ENCODE peak calls at places on chromosomes 1 and 21, in four cellular contexts. A is fibroblast of pulmonary artery, W is lower leg skin, T is astrocyte. E is an unnamed sample.

GRCh38 chr21:27429612-27430361 is 462.9 kb upstream of the ADAMTS5 start:
- DNase-seq in A (peak), W (no peak), T (peak), E (peak)

GRCh38 chr1:230894032-230894431 is 25.7 kb upstream of the C1orf198 start:
- DNase-seq in A (no peak), T (no peak), W (no peak), E (no peak)

GRCh38 chr21:31132574-31133242 is 94.4 kb upstream of the KRTAP19-8 start:
- DNase-seq in A (peak), T (peak), W (no peak), E (peak)

GRCh38 chr1:75097686-75098085 is 36.5 kb upstream of the LHX8 start:
- DNase-seq in W (no peak), A (peak), T (no peak), E (peak)

GRCh38 chr1:10867138-10867721 is 70.8 kb upstream of the CASZ1 start:
- DNase-seq in A (peak), W (no peak), T (no peak), E (peak)

GRCh38 chr1:244436336-244437102 is 15.2 kb downstream of the ADSS2 start:
- DNase-seq in A (peak), W (no peak), T (peak), E (no peak)

GRCh38 chr1:31587720-31588423 is 11.6 kb downstream of the TINAGL1 start:
- DNase-seq in T (no peak), A (peak), W (peak), E (peak)

GRCh38 chr1:190168893-190169292 is 308.8 kb downstream of the BRINP3 start:
- DNase-seq in W (no peak), A (peak), T (peak), E (no peak)

GRCh38 chr1:36913016-36913415 is 121.3 kb downstream of the GRIK3 start:
- DNase-seq in A (no peak), T (no peak), W (peak), E (no peak)

GRCh38 chr21:30714436-30714835 is 4.1 kb downstream of the KRTAP21-3 start:
- DNase-seq in A (no peak), T (no peak), W (no peak), E (no peak)

GRCh38 chr1:236677641-236678235 is 8.6 kb upstream of the ACTN2 start:
- DNase-seq in W (no peak), A (peak), T (no peak), E (no peak)

GRCh38 chr1:195376190-195376589 is 1232.0 kb downstream of the KCNT2 start:
- DNase-seq in A (no peak), W (no peak), T (peak), E (peak)

GRCh38 chr1:147084273-147085096 is 87.8 kb downstream of the PRKAB2 start:
- DNase-seq in A (peak), W (peak), T (peak), E (peak)

GRCh38 chr1:226882631-226883409 is 12.4 kb downstream of the PSEN2 start:
- DNase-seq in W (no peak), A (no peak), T (peak), E (peak)

GRCh38 chr21:39956586-39956985 is 89.3 kb downstream of the PCP4 start:
- DNase-seq in A (no peak), W (peak), T (no peak), E (no peak)

GRCh38 chr21:31557421-31557955 is 102.0 kb upstream of the SOD1 start:
- DNase-seq in A (no peak), T (no peak), W (no peak), E (no peak)

GRCh38 chr1:54327386-54328116 is 78.6 kb downstream of the SSBP3 start:
- DNase-seq in W (no peak), A (no peak), T (no peak), E (peak)

GRCh38 chr1:22869325-22869724 is 103.3 kb downstream of the LACTBL1 start:
- DNase-seq in T (no peak), A (no peak), W (no peak), E (no peak)

GRCh38 chr1:48777219-48777895 is 666 bp upstream of the BEND5 start:
- DNase-seq in A (no peak), W (no peak), T (no peak), E (no peak)

GRCh38 chr1:24384251-24385090 is 29.1 kb downstream of the STPG1 start:
- DNase-seq in A (peak), W (peak), T (peak), E (peak)

GRCh38 chr1:167094690-167095089 is 815 bp downstream of the STYXL2 start:
- DNase-seq in W (no peak), A (no peak), T (no peak), E (no peak)

GRCh38 chr1:75992312-75992711 is 60.1 kb upstream of the ASB17 start:
- DNase-seq in A (no peak), W (no peak), T (no peak), E (no peak)

GRCh38 chr1:78223417-78224215 is 177.8 kb downstream of the GIPC2 start:
- DNase-seq in T (peak), A (peak), W (no peak), E (peak)

GRCh38 chr1:92480813-92481597 is 5.7 kb downstream of the GFI1 start:
- DNase-seq in A (no peak), T (no peak), W (no peak), E (no peak)

GRCh38 chr1:98919211-98919610 is 85.5 kb downstream of the PLPPR5 start:
- DNase-seq in T (no peak), W (no peak), A (no peak), E (peak)
- H3K4me3 ChIP-seq in T (no peak), W (no peak), A (no peak), E (no peak)

GRCh38 chr1:99737016-99737415 is 29.4 kb downstream of the FRRS1 start:
- DNase-seq in W (no peak), A (peak), T (peak), E (peak)
- TF ChIP-seq CTCF in W (no peak), A (peak), T (peak), E (peak)

GRCh38 chr1:156892190-156893047 is 1.1 kb upstream of the PEAR1 start:
- DNase-seq in A (peak), W (peak), T (peak), E (peak)
- H3K4me3 ChIP-seq in A (peak), W (no peak), T (peak), E (peak)

DNA sequence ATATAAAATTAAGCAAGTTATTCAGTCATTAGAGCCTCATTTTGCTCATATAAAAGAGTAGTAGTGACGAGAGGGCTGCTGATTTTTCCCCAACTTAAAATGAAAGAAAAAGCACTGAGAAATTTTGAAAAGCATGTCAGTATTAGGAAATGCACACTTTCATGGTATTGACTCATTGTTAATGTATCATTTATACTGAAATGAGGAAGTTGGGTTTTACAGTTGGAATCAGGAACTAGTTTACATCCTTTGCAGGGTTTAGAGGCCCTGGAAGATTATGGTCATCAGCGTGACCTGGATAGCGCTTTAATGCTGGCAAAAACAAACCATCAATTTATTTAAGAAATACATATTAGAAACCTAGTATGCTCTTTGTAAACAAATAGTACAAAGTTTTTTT is 94.9 kb upstream of the SGIP1 start:
- DNase-seq in W (no peak), T (no peak), A (peak), E (peak)
- TF ChIP-seq CTCF in W (no peak), T (no peak), A (no peak), E (no peak)

GRCh38 chr1:41489561-41489960 is 5.1 kb upstream of the EDN2 start:
- DNase-seq in A (no peak), W (no peak), T (no peak), E (no peak)

GRCh38 chr1:41486053-41486891 is 1.8 kb upstream of the EDN2 start:
- DNase-seq in T (peak), A (peak), W (no peak), E (no peak)

GRCh38 chr1:41487729-41488598 is 3.5 kb upstream of the EDN2 start:
- DNase-seq in A (no peak), W (no peak), T (no peak), E (no peak)

GRCh38 chr1:41486892-41487728 is 2.6 kb upstream of the EDN2 start:
- DNase-seq in W (no peak), A (peak), T (peak), E (no peak)

GRCh38 chr1:41488599-41488905 is 4.1 kb upstream of the EDN2 start:
- DNase-seq in T (no peak), A (no peak), W (no peak), E (no peak)
- H3K4me3 ChIP-seq in T (no peak), A (no peak), W (no peak), E (no peak)

E was measured in foreskin fibroblast.